ENCODE peak calls at places on chromosomes 3 and 15, in nine cellular contexts. W, A, Y, K, O, Z, C, X and M are unnamed samples.

GRCh38 chr3:196557236-196557635 is 11.1 kb downstream of the WDR53 start:
- DNase-seq in W (no peak), A (no peak), Y (no peak), K (no peak), O (no peak), Z (no peak), C (no peak), X (no peak), M (no peak)

GRCh38 chr3:140093742-140094141 is 158.8 kb downstream of the CLSTN2 start:
- DNase-seq in W (peak), A (peak), Y (peak), K (no peak), O (no peak), Z (peak), C (peak), X (peak), M (no peak)

GRCh38 chr3:141469712-141470111 is 17.1 kb upstream of the RASA2 start:
- DNase-seq in W (no peak), A (no peak), Y (no peak), K (no peak), O (no peak), Z (no peak), C (no peak), X (peak), M (no peak)

GRCh38 chr3:5233026-5233425 is 45.5 kb downstream of the EDEM1 start:
- DNase-seq in W (no peak), A (no peak), Y (no peak), K (no peak), O (no peak), Z (no peak), C (no peak), X (no peak), M (no peak)

GRCh38 chr3:133896002-133896761 is 500 bp upstream of the RAB6B start:
- DNase-seq in W (no peak), A (no peak), Y (no peak), K (no peak), O (no peak), Z (no peak), C (no peak), X (peak), M (peak)

GRCh38 chr3:52522651-52523251 is 10.9 kb downstream of the NT5DC2 start:
- DNase-seq in W (no peak), A (no peak), Y (no peak), K (no peak), O (peak), Z (no peak), C (no peak), X (no peak), M (no peak)

GRCh38 chr15:63971427-63971805 is 74.9 kb downstream of the DAPK2 start:
- DNase-seq in W (no peak), A (no peak), Y (no peak), K (no peak), O (no peak), Z (no peak), C (no peak), X (no peak), M (peak)

GRCh38 chr3:170491901-170492300 is 73.2 kb downstream of the CLDN11 start:
- DNase-seq in W (no peak), A (no peak), Y (no peak), K (no peak), O (no peak), Z (no peak), C (no peak), X (no peak), M (no peak)

GRCh38 chr15:45307230-45307924 is 55.3 kb downstream of the SLC28A2 start:
- DNase-seq in W (no peak), A (no peak), Y (peak), K (peak), O (no peak), Z (no peak), C (peak), X (peak), M (no peak)

GRCh38 chr3:38229036-38229435 is 36.6 kb upstream of the SLC22A13 start:
- DNase-seq in W (no peak), A (no peak), Y (no peak), K (no peak), O (no peak), Z (no peak), C (no peak), X (no peak), M (no peak)

GRCh38 chr3:186516645-186517044 is 27.5 kb downstream of the CRYGS start:
- DNase-seq in W (no peak), A (no peak), Y (no peak), K (no peak), O (no peak), Z (no peak), C (no peak), X (no peak), M (no peak)

GRCh38 chr15:78640840-78641733 is at the start of gene CHRNB4:
- DNase-seq in W (no peak), A (no peak), Y (peak), K (peak), O (no peak), Z (no peak), C (no peak), X (peak), M (peak)

GRCh38 chr3:155701882-155702465 is 42.9 kb downstream of the PLCH1 start:
- DNase-seq in W (no peak), A (no peak), Y (no peak), K (peak), O (no peak), Z (no peak), C (peak), X (peak), M (no peak)

GRCh38 chr15:62941719-62942118 is 100.8 kb upstream of the TPM1 start:
- DNase-seq in W (no peak), A (no peak), Y (no peak), K (no peak), O (no peak), Z (no peak), C (no peak), X (no peak), M (no peak)

GRCh38 chr3:20091331-20091730 is 51.1 kb downstream of the KAT2B start:
- DNase-seq in W (no peak), A (no peak), Y (no peak), K (no peak), O (no peak), Z (no peak), C (no peak), X (no peak), M (no peak)

GRCh38 chr3:117486709-117487394 is 777.3 kb downstream of the TUSC7 start:
- DNase-seq in W (no peak), A (no peak), Y (no peak), K (no peak), O (no peak), Z (no peak), C (no peak), X (no peak), M (no peak)

GRCh38 chr3:31391150-31391549 is 141.6 kb upstream of the STT3B start:
- DNase-seq in W (no peak), A (no peak), Y (no peak), K (no peak), O (no peak), Z (no peak), C (no peak), X (no peak), M (no peak)

DNA sequence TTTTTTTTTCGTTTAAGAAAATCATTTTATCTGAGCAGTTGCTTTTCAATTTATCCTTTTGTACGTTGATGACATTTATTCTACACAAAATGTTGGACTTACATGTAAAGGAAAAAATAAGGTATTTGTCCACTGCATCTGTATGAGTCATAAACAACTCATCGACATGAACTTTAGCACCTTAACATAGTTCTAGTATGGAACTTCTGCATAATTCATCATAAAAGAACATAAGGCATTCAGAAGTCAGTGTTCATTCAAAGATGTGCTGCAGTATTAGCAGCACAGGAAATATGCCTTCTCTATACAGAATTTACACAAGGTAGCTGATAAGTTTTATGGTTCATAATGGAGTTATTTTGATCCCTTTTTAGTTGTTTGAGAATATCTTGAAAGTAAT is 801.6 kb downstream of the CADM2 start:
- DNase-seq in W (no peak), A (no peak), Y (no peak), K (no peak), O (no peak), Z (no peak), C (peak), X (no peak), M (no peak)
- TF ChIP-seq CTCF in W (no peak), A (no peak), Y (no peak), K (no peak), O (no peak), Z (no peak), C (no peak), X (no peak), M (no peak)

DNA sequence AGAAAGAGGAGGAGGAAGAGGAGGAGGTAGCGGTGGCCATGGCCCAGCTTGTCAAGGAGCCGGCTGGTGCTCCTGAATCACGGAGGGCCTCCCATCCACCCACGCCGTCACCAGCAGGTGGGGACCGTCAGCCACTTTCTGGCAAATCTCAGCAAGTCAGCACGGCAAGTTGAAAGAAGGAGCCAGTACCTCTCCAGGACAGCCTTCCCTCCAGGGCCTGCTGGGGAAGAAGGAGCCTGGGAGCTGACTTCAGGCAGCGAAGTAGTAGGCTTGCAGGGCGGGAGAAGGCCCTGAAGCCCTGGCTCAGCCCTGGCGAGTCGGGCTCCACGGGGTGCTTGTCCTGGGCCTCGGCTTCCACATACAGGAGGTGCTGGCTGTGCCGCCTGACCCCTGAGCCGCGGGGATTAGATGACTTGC is 99.2 kb upstream of the TRPM1 start:
- DNase-seq in W (peak), A (peak), Y (peak), K (peak), O (peak), Z (peak), C (peak), X (no peak), M (peak)
- TF ChIP-seq CTCF in W (no peak), A (peak), Y (no peak), K (peak), O (peak), Z (no peak), C (peak), X (no peak), M (no peak)

GRCh38 chr3:105493305-105493892 is 126.7 kb downstream of the ALCAM start:
- DNase-seq in W (no peak), A (no peak), Y (no peak), K (no peak), O (no peak), Z (no peak), C (no peak), X (no peak), M (no peak)

GRCh38 chr3:105495021-105495420 is 128.3 kb downstream of the ALCAM start:
- DNase-seq in W (no peak), A (no peak), Y (no peak), K (no peak), O (no peak), Z (no peak), C (no peak), X (peak), M (no peak)

GRCh38 chr3:105490045-105490444 is 123.3 kb downstream of the ALCAM start:
- DNase-seq in W (no peak), A (no peak), Y (no peak), K (no peak), O (no peak), Z (no peak), C (no peak), X (peak), M (no peak)
- TF ChIP-seq CTCF in W (no peak), A (no peak), Y (no peak), K (no peak), O (no peak), Z (no peak), C (no peak), X (no peak), M (no peak)

DNA sequence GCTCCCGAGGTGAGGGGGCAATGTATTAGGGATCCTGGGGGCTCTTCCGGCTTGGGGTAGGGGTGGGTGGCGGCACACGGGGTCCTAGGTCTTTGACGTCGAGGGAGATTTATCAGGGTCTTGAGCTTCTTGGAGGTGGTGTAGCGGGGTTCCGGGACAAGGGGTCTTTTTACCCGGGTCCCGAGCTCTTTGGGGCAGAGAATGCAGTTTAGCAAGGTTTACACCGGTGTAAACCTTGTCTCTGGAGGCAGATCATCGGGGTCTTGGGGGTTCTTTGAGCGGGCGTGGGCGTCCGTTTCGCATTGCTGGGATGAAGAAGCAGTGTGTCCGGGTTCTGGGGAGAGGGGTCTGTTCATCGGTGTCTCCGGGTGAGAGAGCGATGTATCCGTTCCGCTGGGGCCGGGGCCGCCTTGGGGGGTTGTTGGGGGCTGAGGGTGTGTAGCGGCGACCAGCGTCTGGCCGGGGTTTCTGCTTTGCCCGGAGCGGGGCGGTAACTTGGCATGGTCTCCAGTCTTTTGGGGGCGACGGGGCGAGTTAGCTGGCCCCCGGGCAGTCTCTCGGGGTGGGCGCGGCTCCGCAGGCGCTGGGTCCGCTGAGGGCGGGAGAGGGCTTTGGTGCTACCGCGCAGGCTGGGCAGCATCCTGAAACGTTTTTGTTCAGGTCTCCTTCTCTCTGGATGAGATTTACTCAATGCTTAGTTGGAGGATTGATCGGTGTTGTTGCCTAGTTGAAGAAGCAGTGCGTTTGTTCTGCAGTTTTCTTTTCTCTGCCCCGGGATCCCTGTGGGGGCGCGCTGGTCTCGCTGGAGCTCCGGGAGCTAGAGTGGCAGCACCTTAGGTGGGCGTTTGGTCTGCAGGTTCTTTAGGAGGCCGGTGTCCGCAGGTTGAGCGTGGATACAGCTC is 792 bp downstream of the GLCE start:
- DNase-seq in W (peak), A (peak), Y (peak), K (no peak), O (peak), Z (peak), C (peak), X (no peak), M (peak)
- TF ChIP-seq CTCF in W (no peak), A (no peak), Y (no peak), K (no peak), O (peak), Z (no peak), C (peak), X (peak), M (no peak)

GRCh38 chr3:126389112-126389791 is 5.5 kb upstream of the CFAP100 start:
- DNase-seq in W (peak), A (peak), Y (peak), K (peak), O (peak), Z (peak), C (peak), X (peak), M (peak)
- TF ChIP-seq CTCF in W (peak), A (peak), Y (peak), K (peak), O (peak), Z (peak), C (peak), X (peak), M (peak)

GRCh38 chr15:66955001-66955516 is 110.3 kb upstream of the SMAD3 start:
- DNase-seq in W (no peak), A (no peak), Y (no peak), K (no peak), O (no peak), Z (no peak), C (no peak), X (no peak), M (no peak)

GRCh38 chr15:66955871-66956585 is 109.4 kb upstream of the SMAD3 start:
- DNase-seq in W (no peak), A (no peak), Y (peak), K (peak), O (no peak), Z (no peak), C (peak), X (peak), M (no peak)

GRCh38 chr15:66954601-66955000 is 110.8 kb upstream of the SMAD3 start:
- DNase-seq in W (no peak), A (no peak), Y (no peak), K (no peak), O (no peak), Z (no peak), C (no peak), X (no peak), M (no peak)

GRCh38 chr15:66959066-66959465 is 106.3 kb upstream of the SMAD3 start:
- DNase-seq in W (no peak), A (no peak), Y (no peak), K (no peak), O (no peak), Z (no peak), C (no peak), X (no peak), M (no peak)

GRCh38 chr15:66956672-66957540 is 108.5 kb upstream of the SMAD3 start:
- DNase-seq in W (no peak), A (no peak), Y (no peak), K (no peak), O (no peak), Z (no peak), C (peak), X (no peak), M (no peak)
- TF ChIP-seq CTCF in W (no peak), A (no peak), Y (no peak), K (no peak), O (no peak), Z (no peak), C (no peak), X (no peak), M (no peak)

DNA sequence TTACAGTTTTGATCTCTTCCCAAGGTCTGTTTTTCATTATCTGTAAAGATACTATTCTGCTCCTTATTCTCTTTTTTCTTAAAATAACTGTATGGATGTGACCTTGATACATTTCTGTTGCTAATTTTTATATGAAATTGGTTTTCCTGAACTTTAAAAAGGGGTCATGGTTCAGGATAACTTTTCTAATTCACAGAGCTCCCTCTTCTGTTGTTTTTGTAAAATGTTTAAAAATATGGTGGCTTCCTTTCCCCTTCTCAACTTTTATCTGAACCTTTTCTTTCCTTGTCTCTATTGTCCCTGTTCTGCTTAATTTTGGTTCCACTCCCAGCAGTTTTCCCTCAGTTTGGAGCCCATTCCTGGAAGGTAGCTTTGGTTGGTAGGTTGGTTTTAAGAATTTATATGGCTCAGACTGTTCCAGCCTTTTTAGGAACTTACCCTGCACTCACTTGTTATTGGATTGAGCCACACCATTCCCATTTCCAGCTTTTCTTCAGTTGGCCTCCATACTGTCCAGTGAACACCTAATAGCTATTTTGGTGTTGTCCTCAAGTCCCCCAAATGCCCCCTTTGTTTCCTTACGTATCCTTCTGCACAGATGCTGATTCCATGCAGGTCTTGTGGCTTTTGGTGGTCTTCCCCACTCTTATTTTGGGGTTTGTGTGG is 70.3 kb downstream of the SLMAP start:
- DNase-seq in W (no peak), A (no peak), Y (no peak), K (peak), O (no peak), Z (no peak), C (peak), X (no peak), M (no peak)
- TF ChIP-seq CTCF in W (no peak), A (peak), Y (no peak), K (no peak), O (peak), Z (no peak), C (peak), X (no peak), M (no peak)

DNA sequence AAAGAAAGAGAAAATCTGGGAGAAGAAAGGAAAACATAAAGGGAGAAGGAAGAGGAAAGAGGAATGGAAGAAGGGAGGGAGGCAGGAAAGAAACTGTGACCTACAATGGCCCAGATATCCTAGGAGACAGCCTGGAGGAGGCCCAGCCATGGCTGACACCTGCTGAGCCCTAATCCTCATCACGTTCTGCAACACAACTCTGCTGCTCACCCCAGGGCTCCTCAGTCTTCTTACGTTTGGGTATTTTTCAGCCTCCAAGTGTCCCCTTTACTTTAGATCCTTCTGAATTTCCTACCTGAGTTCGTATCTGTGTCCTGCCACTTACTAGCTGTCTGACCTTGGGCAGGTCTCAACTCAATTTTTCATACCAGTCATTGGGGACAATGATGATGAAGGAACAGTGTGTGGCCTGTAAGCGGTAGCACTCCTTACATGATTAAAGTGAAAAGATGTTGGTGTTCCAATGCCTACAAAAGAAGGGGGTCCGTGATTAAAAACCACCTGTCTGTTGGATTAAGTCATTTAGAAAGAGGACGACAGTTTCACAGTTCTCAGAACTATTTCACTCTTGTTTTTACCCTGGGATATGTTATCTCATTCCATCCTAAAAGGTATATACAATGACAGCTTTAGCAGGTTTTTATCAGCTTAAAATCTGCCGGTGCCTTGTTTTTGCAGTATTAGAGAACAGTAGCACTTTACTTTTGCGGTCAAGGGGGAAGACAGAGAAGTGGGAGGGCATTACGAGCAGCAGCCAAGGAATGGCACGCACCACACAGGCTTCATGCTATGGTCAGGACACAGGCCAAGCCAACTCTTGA is 47.4 kb downstream of the CCR4 start:
- DNase-seq in W (no peak), A (no peak), Y (no peak), K (no peak), O (no peak), Z (no peak), C (no peak), X (no peak), M (no peak)
- TF ChIP-seq CTCF in W (no peak), A (no peak), Y (no peak), K (no peak), O (no peak), Z (no peak), C (no peak), X (no peak), M (no peak)